ENCODE peak calls at places on chromosomes 5 and 9, in four cellular contexts. H, N, C and V are unnamed samples.

GRCh38 chr9:79570449-79571308 is 1.1 kb upstream of the TLE4 start:
- DNase-seq in C (no peak), N (peak), H (peak), V (no peak)

GRCh38 chr5:1010641-1011046 is 2.0 kb downstream of the NKD2 start:
- DNase-seq in H (peak), C (no peak), N (no peak), V (no peak)

GRCh38 chr5:91332267-91333044 is 50.7 kb downstream of the ARRDC3 start:
- DNase-seq in N (no peak), H (peak), C (peak), V (no peak)

GRCh38 chr5:104265531-104266130 is 703.0 kb upstream of the NUDT12 start:
- DNase-seq in H (no peak), C (no peak), N (no peak), V (no peak)

GRCh38 chr9:74953235-74953741 is 576 bp upstream of the C9orf40 start:
- DNase-seq in C (no peak), N (no peak), H (no peak), V (peak)

GRCh38 chr5:134784241-134784920 is 25.8 kb downstream of the DDX46 start:
- DNase-seq in C (no peak), N (no peak), H (no peak), V (no peak)

GRCh38 chr5:16736158-16736994 is 119.6 kb upstream of the RETREG1 start:
- DNase-seq in H (no peak), C (peak), N (no peak), V (no peak)

GRCh38 chr9:132249123-132249522 is 87.3 kb downstream of the NTNG2 start:
- DNase-seq in H (no peak), N (no peak), C (no peak), V (no peak)

GRCh38 chr9:91043041-91043740 is 241.6 kb downstream of the SYK start:
- DNase-seq in H (no peak), N (no peak), C (no peak), V (no peak)

GRCh38 chr9:79569814-79570448 is 1.8 kb upstream of the TLE4 start:
- DNase-seq in C (no peak), N (no peak), H (no peak), V (no peak)

GRCh38 chr9:75880556-75880955 is 9.9 kb upstream of the PCSK5 start:
- DNase-seq in C (no peak), N (no peak), H (no peak), V (no peak)

GRCh38 chr5:38316544-38317224 is 58.3 kb downstream of the EGFLAM start:
- DNase-seq in N (no peak), H (no peak), C (no peak), V (no peak)

GRCh38 chr5:6228257-6229250 is 149.8 kb downstream of the MED10 start:
- DNase-seq in H (no peak), C (no peak), N (no peak), V (no peak)

GRCh38 chr5:173197375-173197891 is 37.6 kb downstream of the NKX2-5 start:
- DNase-seq in C (no peak), N (no peak), H (no peak), V (no peak)

GRCh38 chr9:36974731-36975130 is 59.3 kb downstream of the PAX5 start:
- DNase-seq in C (no peak), N (no peak), H (no peak), V (no peak)

GRCh38 chr5:108747111-108748009 is at the start of gene FER:
- DNase-seq in N (no peak), H (peak), C (peak), V (no peak)

GRCh38 chr5:147037517-147038205 is 159.1 kb upstream of the PPP2R2B start:
- DNase-seq in C (no peak), N (no peak), H (no peak), V (no peak)

GRCh38 chr5:164188733-164189148 is 683.3 kb downstream of the MAT2B start:
- DNase-seq in C (peak), N (no peak), H (no peak), V (no peak)

GRCh38 chr9:137186385-137186784 is 2.0 kb downstream of the ANAPC2 start:
- DNase-seq in C (no peak), H (peak), N (no peak), V (no peak)

GRCh38 chr5:67475489-67475888 is 278.9 kb upstream of the CD180 start:
- DNase-seq in N (no peak), H (no peak), C (no peak), V (no peak)
- H3K4me3 ChIP-seq in N (no peak), H (no peak), C (no peak), V (no peak)

DNA sequence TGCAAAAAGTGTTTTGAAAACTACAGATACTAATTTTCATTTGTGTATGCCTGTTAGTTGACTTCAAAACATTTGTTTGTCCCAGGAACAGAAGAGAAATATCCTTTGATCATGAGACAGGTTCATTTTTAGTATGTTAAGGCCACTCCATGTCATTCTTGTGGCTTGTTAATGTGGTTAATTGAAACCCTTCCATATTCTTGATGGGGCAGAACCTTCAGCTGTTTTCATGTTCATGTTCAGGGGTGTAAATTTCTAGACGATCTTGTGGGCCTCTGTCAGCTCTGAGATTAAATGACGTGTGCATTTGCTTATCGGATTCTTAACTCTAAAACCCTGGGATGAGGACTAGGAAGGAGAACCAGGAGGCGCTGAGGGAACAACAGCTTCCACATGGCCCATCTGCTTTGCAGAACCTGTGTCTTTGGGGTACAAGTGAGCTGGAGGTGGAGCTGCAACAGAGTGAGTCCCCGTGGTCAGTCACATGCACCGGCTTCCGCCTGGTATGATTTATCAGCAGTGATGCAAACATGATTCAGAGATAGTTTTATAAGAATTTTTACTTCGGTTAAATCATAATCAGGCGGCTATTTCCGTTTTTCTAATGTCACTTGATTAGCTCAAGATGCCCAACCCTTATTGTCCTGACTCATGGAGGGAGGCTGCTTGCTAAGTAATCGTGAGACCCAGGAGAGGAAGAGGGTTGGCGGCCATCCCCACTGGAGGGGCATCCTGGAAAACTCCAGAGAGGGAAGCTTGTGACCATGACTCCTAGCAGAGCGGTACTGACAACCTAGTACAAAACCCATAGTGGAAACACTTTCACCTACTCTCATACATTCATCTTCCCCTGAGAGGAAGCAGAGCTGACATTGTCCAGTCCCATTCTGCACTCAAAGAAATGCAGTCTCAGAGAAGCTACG is 138.4 kb downstream of the C9orf152 start:
- DNase-seq in N (no peak), H (no peak), C (no peak), V (no peak)
- TF ChIP-seq GABPA in N (no peak), H (no peak), C (no peak), V (no peak)

DNA sequence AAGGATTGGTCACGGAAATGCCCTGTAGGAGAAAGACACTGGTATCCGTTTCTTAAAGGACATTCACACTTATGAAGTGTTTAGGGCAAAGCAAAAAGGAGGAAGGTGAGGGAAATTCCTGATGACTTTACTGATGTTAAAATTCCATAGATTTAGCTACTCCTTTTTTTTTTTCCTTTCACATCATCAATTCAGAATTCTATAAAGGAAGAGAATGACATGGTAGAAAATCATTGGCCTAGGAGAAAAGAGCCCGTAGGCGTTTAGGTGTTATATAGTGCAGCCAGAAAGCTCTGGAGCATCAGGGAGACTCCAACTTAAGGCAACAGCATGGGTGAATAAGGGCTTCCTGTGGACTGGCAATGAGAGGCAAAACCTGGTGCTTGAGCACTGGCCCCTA is at the start of gene TSLP:
- DNase-seq in C (no peak), N (no peak), H (no peak), V (no peak)
- H3K4me3 ChIP-seq in C (no peak), N (peak), H (no peak), V (no peak)

DNA sequence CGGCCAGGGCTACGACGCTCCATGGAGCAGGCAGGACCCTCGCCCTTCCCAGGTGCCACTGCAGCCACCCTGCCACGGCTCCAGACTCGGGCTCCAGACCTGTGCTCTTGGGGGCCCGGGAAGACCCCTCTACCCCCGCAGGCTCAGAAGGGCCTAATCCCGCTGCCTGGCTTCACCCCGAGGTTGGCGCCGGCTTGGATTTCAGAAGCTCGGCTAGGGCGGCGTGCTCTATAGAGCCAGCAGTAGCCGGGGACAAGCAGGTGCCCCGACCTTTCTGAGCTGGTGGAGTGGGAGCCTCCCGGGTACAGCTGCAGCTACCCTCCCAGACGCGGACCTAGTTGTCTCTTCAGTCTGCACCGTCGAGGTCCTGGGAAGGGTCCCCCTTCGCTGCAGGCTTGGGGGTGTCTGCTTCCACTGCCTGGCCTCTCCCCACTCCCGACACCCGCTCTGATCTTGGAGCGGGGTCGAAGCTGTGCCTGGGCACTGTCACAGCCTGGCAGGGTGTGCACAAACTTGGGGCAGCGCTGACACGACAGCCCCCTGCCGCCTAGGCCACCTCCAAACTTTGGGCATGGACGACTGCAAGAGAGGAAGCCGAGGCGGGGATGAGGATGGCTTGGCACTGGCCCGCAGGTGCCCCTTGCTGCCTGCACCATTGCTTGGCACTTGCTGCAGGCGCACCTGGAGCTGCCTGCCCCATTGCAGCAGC is 1366.1 kb upstream of the CDH9 start:
- DNase-seq in N (no peak), H (no peak), C (no peak), V (no peak)
- TF ChIP-seq GABPA in N (no peak), H (no peak), C (no peak), V (no peak)

GRCh38 chr9:94183240-94183999 is 75.7 kb upstream of the ZNF169 start:
- DNase-seq in N (no peak), H (no peak), C (no peak), V (no peak)

GRCh38 chr9:94182532-94182931 is 76.6 kb upstream of the ZNF169 start:
- DNase-seq in H (no peak), C (no peak), N (no peak), V (no peak)

GRCh38 chr9:94188246-94188645 is 70.9 kb upstream of the ZNF169 start:
- DNase-seq in N (no peak), C (no peak), H (no peak), V (no peak)
- H3K4me3 ChIP-seq in N (no peak), C (no peak), H (no peak), V (no peak)

GRCh38 chr5:127725673-127726072 is 22.5 kb downstream of the CCDC192 start:
- DNase-seq in C (no peak), H (no peak), N (no peak), V (no peak)

GRCh38 chr5:127723571-127723970 is 20.4 kb downstream of the CCDC192 start:
- DNase-seq in H (no peak), C (no peak), N (no peak), V (peak)
- TF ChIP-seq GABPA in H (no peak), C (no peak), N (no peak), V (no peak)

DNA sequence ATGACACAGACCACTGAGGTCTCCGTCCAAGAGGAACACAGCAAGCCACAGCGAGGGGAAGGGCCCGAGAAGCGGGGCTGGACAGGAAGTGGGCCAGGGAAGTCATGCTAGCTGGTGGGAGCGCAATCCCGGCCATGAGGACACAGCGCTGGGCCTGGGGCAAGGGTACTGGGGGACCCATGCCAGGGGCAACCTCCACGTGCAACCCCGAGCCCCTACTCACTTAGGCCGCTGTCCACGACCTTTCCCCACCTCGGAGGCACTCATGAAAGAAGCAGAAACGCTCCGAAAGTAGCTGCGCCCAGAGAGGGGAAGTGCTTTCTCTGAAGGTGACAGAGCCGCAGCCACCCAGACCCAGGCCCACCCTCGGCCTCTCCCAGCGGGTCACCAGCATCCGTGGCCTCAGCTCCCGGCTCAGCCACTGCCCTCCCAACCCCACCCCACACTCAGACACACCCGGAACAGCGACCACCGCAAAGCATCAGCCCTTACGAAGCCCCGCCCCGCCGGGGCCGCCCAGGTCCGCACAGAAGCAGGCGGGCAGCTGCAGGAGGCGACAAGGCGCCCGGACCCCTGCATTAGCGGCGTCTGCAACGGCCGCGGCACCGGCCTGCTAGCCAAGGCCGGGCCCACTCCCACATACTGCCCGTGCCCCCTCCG is 782 bp downstream of the BICD2 start:
- DNase-seq in N (no peak), H (peak), C (no peak), V (peak)
- H3K4me3 ChIP-seq in N (peak), H (peak), C (peak), V (peak)

GRCh38 chr5:59460368-59461153 is 433.0 kb downstream of the PDE4D start:
- DNase-seq in H (no peak), C (no peak), N (no peak), V (no peak)
- TF ChIP-seq GABPA in H (no peak), C (no peak), N (no peak), V (no peak)

GRCh38 chr9:130710822-130711352 is 17.3 kb downstream of the EXOSC2 start:
- DNase-seq in N (no peak), C (no peak), H (no peak), V (no peak)

GRCh38 chr9:130712564-130713285 is 19.1 kb downstream of the EXOSC2 start:
- DNase-seq in C (peak), H (peak), N (peak), V (peak)

GRCh38 chr9:130714586-130715110 is 21.1 kb downstream of the EXOSC2 start:
- DNase-seq in H (no peak), N (no peak), C (no peak), V (no peak)

GRCh38 chr9:130713286-130713975 is 19.9 kb downstream of the EXOSC2 start:
- DNase-seq in N (no peak), C (no peak), H (no peak), V (no peak)

GRCh38 chr9:130711469-130711868 is 17.9 kb downstream of the EXOSC2 start:
- DNase-seq in H (no peak), N (no peak), C (no peak), V (no peak)
- H3K4me3 ChIP-seq in H (no peak), N (no peak), C (no peak), V (no peak)

GRCh38 chr5:110625376-110625999 is 101.0 kb downstream of the TMEM232 start:
- DNase-seq in N (no peak), H (no peak), C (peak), V (no peak)

GRCh38 chr5:110634475-110634874 is 92.0 kb downstream of the TMEM232 start:
- DNase-seq in H (no peak), N (no peak), C (no peak), V (no peak)

GRCh38 chr5:110630350-110630749 is 96.1 kb downstream of the TMEM232 start:
- DNase-seq in H (no peak), N (no peak), C (no peak), V (no peak)

GRCh38 chr5:110631236-110631635 is 95.2 kb downstream of the TMEM232 start:
- DNase-seq in H (no peak), N (no peak), C (no peak), V (no peak)
- TF ChIP-seq GABPA in H (no peak), N (no peak), C (no peak), V (no peak)